ENCODE peak calls at places on chromosomes 13 and 19, in ten cellular contexts. One of them, this sample, is unnamed.

GRCh38 chr19:33395561-33396550 is 22.3 kb downstream of the CEBPG start:
- DNase-seq in immature natural killer cell: no peak
- DNase-seq in renal cortical epithelial cell: no peak
- DNase-seq in H54: peak; percentile 80
- DNase-seq in substantia nigra: no peak
- DNase-seq in lung microvascular endothelial cell: no peak
- DNase-seq in stimulated activated CD8-positive, alpha-beta memory T cell treated with anti-CD3 and anti-CD28 coated beads, Interleukin-12 subunit alpha, Interleukin-12 subunit beta, amount 100 ng/mL, for 4 hours: no peak
- DNase-seq in endothelial cell: no peak
- DNase-seq in frontal cortex: no peak
- DNase-seq in H7: peak; percentile 64
- DNase-seq in this sample: peak; percentile 84

GRCh38 chr19:42071247-42071646 is 1.2 kb upstream of the GRIK5 start:
- DNase-seq in immature natural killer cell: no peak
- DNase-seq in renal cortical epithelial cell: no peak
- DNase-seq in H54: no peak
- DNase-seq in substantia nigra: no peak
- DNase-seq in lung microvascular endothelial cell: no peak
- DNase-seq in stimulated activated CD8-positive, alpha-beta memory T cell treated with anti-CD3 and anti-CD28 coated beads, Interleukin-12 subunit alpha, Interleukin-12 subunit beta, amount 100 ng/mL, for 4 hours: no peak
- DNase-seq in endothelial cell: no peak
- DNase-seq in frontal cortex: no peak
- DNase-seq in H7: no peak
- DNase-seq in this sample: no peak

GRCh38 chr13:70812481-70812880 is 704.2 kb upstream of the KLHL1 start:
- DNase-seq in immature natural killer cell: no peak
- DNase-seq in renal cortical epithelial cell: peak; percentile 2
- DNase-seq in H54: no peak
- DNase-seq in substantia nigra: no peak
- DNase-seq in lung microvascular endothelial cell: no peak
- DNase-seq in stimulated activated CD8-positive, alpha-beta memory T cell treated with anti-CD3 and anti-CD28 coated beads, Interleukin-12 subunit alpha, Interleukin-12 subunit beta, amount 100 ng/mL, for 4 hours: no peak
- DNase-seq in endothelial cell: no peak
- DNase-seq in frontal cortex: no peak
- DNase-seq in H7: no peak
- DNase-seq in this sample: no peak

GRCh38 chr19:34577531-34578101 is 96.1 kb downstream of the WTIP start:
- DNase-seq in immature natural killer cell: no peak
- DNase-seq in renal cortical epithelial cell: no peak
- DNase-seq in H54: no peak
- DNase-seq in substantia nigra: no peak
- DNase-seq in lung microvascular endothelial cell: no peak
- DNase-seq in stimulated activated CD8-positive, alpha-beta memory T cell treated with anti-CD3 and anti-CD28 coated beads, Interleukin-12 subunit alpha, Interleukin-12 subunit beta, amount 100 ng/mL, for 4 hours: no peak
- DNase-seq in endothelial cell: no peak
- DNase-seq in frontal cortex: no peak
- DNase-seq in H7: peak; percentile 25
- DNase-seq in this sample: no peak

GRCh38 chr13:90721937-90722336 is 625.5 kb upstream of the MIR17HG start:
- DNase-seq in immature natural killer cell: no peak
- DNase-seq in renal cortical epithelial cell: no peak
- DNase-seq in H54: no peak
- DNase-seq in substantia nigra: no peak
- DNase-seq in lung microvascular endothelial cell: no peak
- DNase-seq in stimulated activated CD8-positive, alpha-beta memory T cell treated with anti-CD3 and anti-CD28 coated beads, Interleukin-12 subunit alpha, Interleukin-12 subunit beta, amount 100 ng/mL, for 4 hours: no peak
- DNase-seq in endothelial cell: no peak
- DNase-seq in frontal cortex: no peak
- DNase-seq in H7: no peak
- DNase-seq in this sample: no peak

GRCh38 chr19:48506138-48506733 is 5.4 kb downstream of the LMTK3 start:
- DNase-seq in immature natural killer cell: peak; percentile 37
- DNase-seq in renal cortical epithelial cell: peak; percentile 56
- DNase-seq in H54: no peak
- DNase-seq in substantia nigra: no peak
- DNase-seq in lung microvascular endothelial cell: peak; percentile 60
- DNase-seq in stimulated activated CD8-positive, alpha-beta memory T cell treated with anti-CD3 and anti-CD28 coated beads, Interleukin-12 subunit alpha, Interleukin-12 subunit beta, amount 100 ng/mL, for 4 hours: no peak
- DNase-seq in endothelial cell: no peak
- DNase-seq in frontal cortex: peak; percentile 41
- DNase-seq in H7: peak; percentile 75
- DNase-seq in this sample: no peak

GRCh38 chr19:34475026-34475974 is 6.3 kb upstream of the WTIP start:
- DNase-seq in immature natural killer cell: no peak
- DNase-seq in renal cortical epithelial cell: peak; percentile 87
- DNase-seq in H54: peak; percentile 71
- DNase-seq in substantia nigra: no peak
- DNase-seq in lung microvascular endothelial cell: peak; percentile 20
- DNase-seq in stimulated activated CD8-positive, alpha-beta memory T cell treated with anti-CD3 and anti-CD28 coated beads, Interleukin-12 subunit alpha, Interleukin-12 subunit beta, amount 100 ng/mL, for 4 hours: no peak
- DNase-seq in endothelial cell: no peak
- DNase-seq in frontal cortex: no peak
- DNase-seq in H7: no peak
- DNase-seq in this sample: no peak

GRCh38 chr13:80399340-80400163 is 58.6 kb upstream of the SPRY2 start:
- DNase-seq in immature natural killer cell: peak; percentile 33
- DNase-seq in renal cortical epithelial cell: peak; percentile 92
- DNase-seq in H54: no peak
- DNase-seq in substantia nigra: no peak
- DNase-seq in lung microvascular endothelial cell: no peak
- DNase-seq in stimulated activated CD8-positive, alpha-beta memory T cell treated with anti-CD3 and anti-CD28 coated beads, Interleukin-12 subunit alpha, Interleukin-12 subunit beta, amount 100 ng/mL, for 4 hours: no peak
- DNase-seq in endothelial cell: no peak
- DNase-seq in frontal cortex: no peak
- DNase-seq in H7: no peak
- DNase-seq in this sample: no peak

GRCh38 chr13:44197791-44198770 is 175.5 kb upstream of the SERP2 start:
- DNase-seq in immature natural killer cell: no peak
- DNase-seq in renal cortical epithelial cell: peak; percentile 52
- DNase-seq in H54: no peak
- DNase-seq in substantia nigra: no peak
- DNase-seq in lung microvascular endothelial cell: no peak
- DNase-seq in stimulated activated CD8-positive, alpha-beta memory T cell treated with anti-CD3 and anti-CD28 coated beads, Interleukin-12 subunit alpha, Interleukin-12 subunit beta, amount 100 ng/mL, for 4 hours: no peak
- DNase-seq in endothelial cell: no peak
- DNase-seq in frontal cortex: no peak
- DNase-seq in H7: no peak
- DNase-seq in this sample: no peak

GRCh38 chr19:51458051-51458645 is at the start of gene SIGLEC8:
- DNase-seq in immature natural killer cell: no peak
- DNase-seq in renal cortical epithelial cell: no peak
- DNase-seq in H54: no peak
- DNase-seq in substantia nigra: no peak
- DNase-seq in lung microvascular endothelial cell: no peak
- DNase-seq in stimulated activated CD8-positive, alpha-beta memory T cell treated with anti-CD3 and anti-CD28 coated beads, Interleukin-12 subunit alpha, Interleukin-12 subunit beta, amount 100 ng/mL, for 4 hours: no peak
- DNase-seq in endothelial cell: no peak
- DNase-seq in frontal cortex: no peak
- DNase-seq in H7: no peak
- DNase-seq in this sample: no peak

GRCh38 chr13:43397110-43397509 is 373.7 kb downstream of the DNAJC15 start:
- DNase-seq in immature natural killer cell: no peak
- DNase-seq in renal cortical epithelial cell: no peak
- DNase-seq in H54: no peak
- DNase-seq in substantia nigra: no peak
- DNase-seq in lung microvascular endothelial cell: peak; percentile 25
- DNase-seq in stimulated activated CD8-positive, alpha-beta memory T cell treated with anti-CD3 and anti-CD28 coated beads, Interleukin-12 subunit alpha, Interleukin-12 subunit beta, amount 100 ng/mL, for 4 hours: no peak
- DNase-seq in endothelial cell: no peak
- DNase-seq in frontal cortex: no peak
- DNase-seq in H7: no peak
- DNase-seq in this sample: no peak

GRCh38 chr19:32223595-32224370 is 121.6 kb upstream of the ZNF507 start:
- DNase-seq in immature natural killer cell: no peak
- DNase-seq in renal cortical epithelial cell: no peak
- DNase-seq in H54: no peak
- DNase-seq in substantia nigra: no peak
- DNase-seq in lung microvascular endothelial cell: no peak
- DNase-seq in stimulated activated CD8-positive, alpha-beta memory T cell treated with anti-CD3 and anti-CD28 coated beads, Interleukin-12 subunit alpha, Interleukin-12 subunit beta, amount 100 ng/mL, for 4 hours: no peak
- DNase-seq in endothelial cell: no peak
- DNase-seq in frontal cortex: no peak
- DNase-seq in H7: peak; percentile 69
- DNase-seq in this sample: no peak

GRCh38 chr13:39577203-39577602 is 25.8 kb downstream of the LHFPL6 start:
- DNase-seq in immature natural killer cell: no peak
- DNase-seq in renal cortical epithelial cell: no peak
- DNase-seq in H54: no peak
- DNase-seq in substantia nigra: no peak
- DNase-seq in lung microvascular endothelial cell: no peak
- DNase-seq in stimulated activated CD8-positive, alpha-beta memory T cell treated with anti-CD3 and anti-CD28 coated beads, Interleukin-12 subunit alpha, Interleukin-12 subunit beta, amount 100 ng/mL, for 4 hours: no peak
- DNase-seq in endothelial cell: no peak
- DNase-seq in frontal cortex: no peak
- DNase-seq in H7: no peak
- DNase-seq in this sample: no peak

GRCh38 chr19:31659897-31660210 is 310.6 kb upstream of the TSHZ3 start:
- DNase-seq in immature natural killer cell: no peak
- DNase-seq in renal cortical epithelial cell: no peak
- DNase-seq in H54: no peak
- DNase-seq in substantia nigra: no peak
- DNase-seq in lung microvascular endothelial cell: no peak
- DNase-seq in stimulated activated CD8-positive, alpha-beta memory T cell treated with anti-CD3 and anti-CD28 coated beads, Interleukin-12 subunit alpha, Interleukin-12 subunit beta, amount 100 ng/mL, for 4 hours: no peak
- DNase-seq in endothelial cell: no peak
- DNase-seq in frontal cortex: no peak
- DNase-seq in H7: no peak
- DNase-seq in this sample: no peak

GRCh38 chr13:47672245-47672975 is 328.7 kb downstream of the SUCLA2 start:
- DNase-seq in immature natural killer cell: no peak
- DNase-seq in renal cortical epithelial cell: no peak
- DNase-seq in H54: no peak
- DNase-seq in substantia nigra: no peak
- DNase-seq in lung microvascular endothelial cell: no peak
- DNase-seq in stimulated activated CD8-positive, alpha-beta memory T cell treated with anti-CD3 and anti-CD28 coated beads, Interleukin-12 subunit alpha, Interleukin-12 subunit beta, amount 100 ng/mL, for 4 hours: no peak
- DNase-seq in endothelial cell: no peak
- DNase-seq in frontal cortex: no peak
- DNase-seq in H7: no peak
- DNase-seq in this sample: no peak

GRCh38 chr13:44904982-44905381 is 84.3 kb downstream of the NUFIP1 start:
- DNase-seq in immature natural killer cell: no peak
- DNase-seq in renal cortical epithelial cell: peak; percentile 83
- DNase-seq in H54: peak; percentile 49
- DNase-seq in substantia nigra: no peak
- DNase-seq in lung microvascular endothelial cell: no peak
- DNase-seq in stimulated activated CD8-positive, alpha-beta memory T cell treated with anti-CD3 and anti-CD28 coated beads, Interleukin-12 subunit alpha, Interleukin-12 subunit beta, amount 100 ng/mL, for 4 hours: no peak
- DNase-seq in endothelial cell: no peak
- DNase-seq in frontal cortex: no peak
- DNase-seq in H7: no peak
- DNase-seq in this sample: no peak

GRCh38 chr19:14320253-14320652 is 61.0 kb upstream of the ADGRE5 start:
- DNase-seq in immature natural killer cell: no peak
- DNase-seq in renal cortical epithelial cell: no peak
- DNase-seq in H54: no peak
- DNase-seq in substantia nigra: no peak
- DNase-seq in lung microvascular endothelial cell: no peak
- DNase-seq in stimulated activated CD8-positive, alpha-beta memory T cell treated with anti-CD3 and anti-CD28 coated beads, Interleukin-12 subunit alpha, Interleukin-12 subunit beta, amount 100 ng/mL, for 4 hours: no peak
- DNase-seq in endothelial cell: no peak
- DNase-seq in frontal cortex: no peak
- DNase-seq in H7: no peak
- DNase-seq in this sample: no peak

GRCh38 chr13:22014469-22014868 is 343.6 kb downstream of the FGF9 start:
- DNase-seq in immature natural killer cell: no peak
- DNase-seq in renal cortical epithelial cell: peak; percentile 13
- DNase-seq in H54: no peak
- DNase-seq in substantia nigra: no peak
- DNase-seq in lung microvascular endothelial cell: no peak
- DNase-seq in stimulated activated CD8-positive, alpha-beta memory T cell treated with anti-CD3 and anti-CD28 coated beads, Interleukin-12 subunit alpha, Interleukin-12 subunit beta, amount 100 ng/mL, for 4 hours: no peak
- DNase-seq in endothelial cell: no peak
- DNase-seq in frontal cortex: no peak
- DNase-seq in H7: no peak
- DNase-seq in this sample: no peak

GRCh38 chr13:112245179-112245724 is 130.9 kb upstream of the SPACA7 start:
- DNase-seq in immature natural killer cell: no peak
- DNase-seq in renal cortical epithelial cell: no peak
- DNase-seq in H54: no peak
- DNase-seq in substantia nigra: no peak
- DNase-seq in lung microvascular endothelial cell: no peak
- DNase-seq in stimulated activated CD8-positive, alpha-beta memory T cell treated with anti-CD3 and anti-CD28 coated beads, Interleukin-12 subunit alpha, Interleukin-12 subunit beta, amount 100 ng/mL, for 4 hours: no peak
- DNase-seq in endothelial cell: no peak
- DNase-seq in frontal cortex: no peak
- DNase-seq in H7: peak; percentile 35
- DNase-seq in this sample: no peak